ENCODE peak calls at places on chromosomes 1 and 21, in five cellular contexts. One of them, this sample, is unnamed.

GRCh38 chr1:22024485-22025367 is 23.3 kb downstream of the CELA3A start:
- DNase-seq in NCI-H774: peak
- DNase-seq in NCI-H510A: peak
- DNase-seq in naive thymus-derived CD8-positive, alpha-beta T cell: peak
- DNase-seq in OCI-M1: peak
- DNase-seq in this sample: peak

GRCh38 chr21:38567577-38568360 is 69.5 kb upstream of the ERG start:
- DNase-seq in NCI-H774: no peak
- DNase-seq in NCI-H510A: no peak
- DNase-seq in naive thymus-derived CD8-positive, alpha-beta T cell: no peak
- DNase-seq in OCI-M1: no peak
- DNase-seq in this sample: peak

GRCh38 chr1:208247696-208248095 is 3.5 kb upstream of the PLXNA2 start:
- DNase-seq in NCI-H774: no peak
- DNase-seq in NCI-H510A: no peak
- DNase-seq in naive thymus-derived CD8-positive, alpha-beta T cell: no peak
- DNase-seq in OCI-M1: no peak
- DNase-seq in this sample: no peak

GRCh38 chr21:36994501-36995189 is 11.9 kb upstream of the RIPPLY3 start:
- DNase-seq in NCI-H774: no peak
- DNase-seq in NCI-H510A: no peak
- DNase-seq in naive thymus-derived CD8-positive, alpha-beta T cell: no peak
- DNase-seq in OCI-M1: no peak
- DNase-seq in this sample: no peak

GRCh38 chr21:33644383-33645074 is 2.2 kb downstream of the ITSN1 start:
- DNase-seq in NCI-H774: no peak
- DNase-seq in NCI-H510A: no peak
- DNase-seq in naive thymus-derived CD8-positive, alpha-beta T cell: no peak
- DNase-seq in OCI-M1: no peak
- DNase-seq in this sample: peak

GRCh38 chr1:99501871-99502270 is 144.0 kb upstream of the PALMD start:
- DNase-seq in NCI-H774: no peak
- DNase-seq in NCI-H510A: no peak
- DNase-seq in naive thymus-derived CD8-positive, alpha-beta T cell: no peak
- DNase-seq in OCI-M1: no peak
- DNase-seq in this sample: no peak

GRCh38 chr21:44575307-44576024 is 1.9 kb downstream of the KRTAP10-4 start:
- DNase-seq in NCI-H774: no peak
- DNase-seq in NCI-H510A: no peak
- DNase-seq in naive thymus-derived CD8-positive, alpha-beta T cell: no peak
- DNase-seq in OCI-M1: no peak
- DNase-seq in this sample: no peak

GRCh38 chr21:21712761-21713558 is 714.8 kb downstream of the NCAM2 start:
- DNase-seq in NCI-H774: no peak
- DNase-seq in NCI-H510A: no peak
- DNase-seq in naive thymus-derived CD8-positive, alpha-beta T cell: no peak
- DNase-seq in OCI-M1: no peak
- DNase-seq in this sample: no peak

GRCh38 chr1:39642796-39643195 is 3.4 kb upstream of the HEYL start:
- DNase-seq in NCI-H774: no peak
- DNase-seq in NCI-H510A: no peak
- DNase-seq in naive thymus-derived CD8-positive, alpha-beta T cell: no peak
- DNase-seq in OCI-M1: no peak
- DNase-seq in this sample: no peak

GRCh38 chr1:116735246-116735645 is 19.0 kb upstream of the CD2 start:
- DNase-seq in NCI-H774: no peak
- DNase-seq in NCI-H510A: no peak
- DNase-seq in naive thymus-derived CD8-positive, alpha-beta T cell: no peak
- DNase-seq in OCI-M1: no peak
- DNase-seq in this sample: no peak

GRCh38 chr1:86201321-86201720 is 44.7 kb upstream of the COL24A1 start:
- DNase-seq in NCI-H774: no peak
- DNase-seq in NCI-H510A: no peak
- DNase-seq in naive thymus-derived CD8-positive, alpha-beta T cell: no peak
- DNase-seq in OCI-M1: no peak
- DNase-seq in this sample: no peak

GRCh38 chr1:217435159-217435558 is 195.7 kb downstream of the GPATCH2 start:
- DNase-seq in NCI-H774: no peak
- DNase-seq in NCI-H510A: no peak
- DNase-seq in naive thymus-derived CD8-positive, alpha-beta T cell: no peak
- DNase-seq in OCI-M1: no peak
- DNase-seq in this sample: no peak

GRCh38 chr1:109446236-109446635 is 20.0 kb upstream of the PSMA5 start:
- DNase-seq in NCI-H774: no peak
- DNase-seq in NCI-H510A: no peak
- DNase-seq in naive thymus-derived CD8-positive, alpha-beta T cell: no peak
- DNase-seq in OCI-M1: no peak
- DNase-seq in this sample: no peak

GRCh38 chr1:110083453-110084225 is 13.2 kb upstream of the ALX3 start:
- DNase-seq in NCI-H774: no peak
- DNase-seq in NCI-H510A: no peak
- DNase-seq in naive thymus-derived CD8-positive, alpha-beta T cell: no peak
- DNase-seq in OCI-M1: no peak
- DNase-seq in this sample: no peak

GRCh38 chr1:62361426-62361825 is 42.2 kb upstream of the KANK4 start:
- DNase-seq in NCI-H774: no peak
- DNase-seq in NCI-H510A: no peak
- DNase-seq in naive thymus-derived CD8-positive, alpha-beta T cell: no peak
- DNase-seq in OCI-M1: no peak
- DNase-seq in this sample: no peak

GRCh38 chr1:21914468-21914867 is 22.6 kb downstream of the HSPG2 start:
- DNase-seq in NCI-H774: no peak
- DNase-seq in NCI-H510A: no peak
- DNase-seq in naive thymus-derived CD8-positive, alpha-beta T cell: no peak
- DNase-seq in OCI-M1: no peak
- DNase-seq in this sample: no peak

GRCh38 chr1:203520315-203520714 is 26.4 kb downstream of the OPTC start:
- DNase-seq in NCI-H774: no peak
- DNase-seq in NCI-H510A: no peak
- DNase-seq in naive thymus-derived CD8-positive, alpha-beta T cell: no peak
- DNase-seq in OCI-M1: peak
- DNase-seq in this sample: no peak

This sample was measured in RWPE1.